ENCODE peak calls at places on chromosomes 12 and 14, in nine cellular contexts. E, B, H, F, L, O, N, W and V are unnamed samples.

GRCh38 chr12:101498252-101498651 is 23.1 kb downstream of the SPIC start:
- DNase-seq in H (no peak), W (no peak), F (no peak), N (no peak), O (no peak), B (no peak), E (no peak), L (no peak), V (no peak)

GRCh38 chr12:509494-509893 is 49.8 kb downstream of the B4GALNT3 start:
- DNase-seq in W (no peak), N (no peak), O (no peak), H (peak), F (no peak), B (no peak), E (no peak), L (no peak), V (peak)

GRCh38 chr12:40325349-40325960 is 100.7 kb downstream of the LRRK2 start:
- DNase-seq in L (no peak), F (no peak), O (peak), H (peak), W (peak), B (no peak), E (no peak), N (no peak), V (peak)

GRCh38 chr12:67701121-67701520 is 52.6 kb downstream of the DYRK2 start:
- DNase-seq in F (no peak), B (no peak), H (no peak), N (no peak), O (no peak), L (no peak), E (no peak), W (no peak), V (no peak)

GRCh38 chr12:3777206-3777809 is 24.4 kb upstream of the CRACR2A start:
- DNase-seq in F (no peak), L (no peak), N (no peak), W (no peak), H (peak), E (no peak), B (no peak), O (peak), V (no peak)

GRCh38 chr14:47278233-47278842 is 397.1 kb downstream of the MDGA2 start:
- DNase-seq in O (peak), E (no peak), B (no peak), F (peak), N (no peak), W (no peak), L (no peak), H (peak), V (peak)

GRCh38 chr14:68820999-68821683 is 28.3 kb upstream of the ZFP36L1 start:
- DNase-seq in N (no peak), F (no peak), L (no peak), H (no peak), W (peak), O (no peak), E (no peak), B (peak), V (no peak)

GRCh38 chr12:65487679-65488078 is 209.2 kb downstream of the MSRB3 start:
- DNase-seq in L (no peak), F (no peak), B (no peak), O (no peak), N (no peak), E (no peak), H (peak), W (no peak), V (no peak)

GRCh38 chr14:101540481-101540880 is 20.8 kb upstream of the DIO3 start:
- DNase-seq in O (no peak), H (no peak), N (no peak), E (no peak), B (no peak), F (no peak), L (no peak), W (no peak), V (no peak)

GRCh38 chr12:96302706-96303310 is 97.4 kb downstream of the CDK17 start:
- DNase-seq in O (no peak), B (no peak), N (no peak), W (no peak), F (no peak), L (no peak), H (no peak), E (no peak), V (no peak)

GRCh38 chr12:100142851-100143559 is at the start of gene BLTP3B:
- DNase-seq in F (peak), W (peak), B (peak), O (peak), E (peak), N (peak), L (peak), H (peak), V (peak)

GRCh38 chr14:42224053-42224888 is 617.6 kb downstream of the LRFN5 start:
- DNase-seq in H (peak), E (no peak), O (peak), W (no peak), N (no peak), L (peak), B (peak), F (peak), V (peak)

GRCh38 chr12:47881826-47882427 is 22.9 kb downstream of the VDR start:
- DNase-seq in E (no peak), W (no peak), H (no peak), F (no peak), N (no peak), B (no peak), O (peak), L (peak), V (no peak)

GRCh38 chr12:52353766-52354165 is 13.5 kb downstream of the KRT85 start:
- DNase-seq in O (no peak), L (no peak), H (no peak), W (no peak), N (no peak), F (no peak), B (no peak), E (no peak), V (no peak)

GRCh38 chr12:105348561-105348960 is 18.1 kb downstream of the C12orf75 start:
- DNase-seq in N (no peak), H (no peak), B (no peak), L (no peak), F (no peak), W (no peak), E (no peak), O (no peak), V (no peak)

GRCh38 chr14:73741386-73741875 is 27.2 kb upstream of the PNMA1 start:
- DNase-seq in L (no peak), W (no peak), F (peak), H (peak), B (peak), E (no peak), O (peak), N (peak), V (peak)

GRCh38 chr12:129152291-129153075 is 299.2 kb downstream of the GLT1D1 start:
- DNase-seq in E (no peak), H (no peak), B (no peak), L (no peak), N (no peak), O (no peak), F (no peak), W (no peak), V (no peak)

GRCh38 chr12:100987552-100988277 is 193.1 kb downstream of the ANO4 start:
- DNase-seq in H (peak), L (peak), F (peak), N (no peak), B (no peak), O (peak), W (peak), E (no peak), V (peak)

GRCh38 chr14:92481386-92481785 is 32.2 kb upstream of the RIN3 start:
- DNase-seq in H (no peak), L (no peak), W (no peak), N (no peak), F (no peak), O (peak), E (no peak), B (no peak), V (no peak)

GRCh38 chr12:41190360-41190759 is 2.2 kb downstream of the PDZRN4 start:
- DNase-seq in F (peak), H (peak), N (no peak), O (peak), B (no peak), E (no peak), L (no peak), W (no peak), V (peak)

GRCh38 chr12:873954-874353 is 75.5 kb downstream of the RAD52 start:
- DNase-seq in O (peak), L (no peak), F (no peak), N (no peak), B (no peak), W (no peak), H (no peak), E (no peak), V (no peak)

GRCh38 chr14:91349481-91350074 is 68.0 kb downstream of the CCDC88C start:
- DNase-seq in L (no peak), B (peak), N (peak), W (peak), E (no peak), H (peak), O (no peak), F (no peak), V (no peak)

GRCh38 chr12:95942532-95943230 is at the start of gene CCDC38:
- DNase-seq in H (peak), B (peak), N (peak), E (peak), W (peak), F (peak), O (peak), L (peak), V (peak)

GRCh38 chr12:92021665-92022033 is 124.0 kb downstream of the BTG1 start:
- DNase-seq in F (no peak), B (no peak), N (no peak), H (no peak), O (no peak), W (no peak), E (no peak), L (no peak), V (no peak)

GRCh38 chr12:122978507-122978955 is 1.9 kb upstream of the ARL6IP4 start:
- DNase-seq in L (no peak), E (no peak), F (no peak), W (no peak), O (no peak), N (peak), H (no peak), B (no peak), V (no peak)

GRCh38 chr12:50103767-50104321 is at the start of gene GPD1:
- DNase-seq in O (no peak), F (peak), B (peak), L (no peak), E (no peak), W (no peak), N (no peak), H (peak), V (no peak)